ENCODE peak calls at places on chromosomes 16 and 17, in seven cellular contexts. One of them, this sample, is unnamed.

GRCh38 chr17:64147110-64148016 is 17.4 kb upstream of the ERN1 start:
- DNase-seq in H1: no peak
- DNase-seq in K562: peak
- DNase-seq in SK-N-SH: peak
- DNase-seq in HepG2: peak
- DNase-seq in GM12878: no peak
- DNase-seq in HCT116: no peak
- DNase-seq in this sample: no peak

GRCh38 chr16:4288148-4288921 is 15.5 kb upstream of the TFAP4 start:
- DNase-seq in HCT116: no peak
- DNase-seq in K562: peak
- DNase-seq in SK-N-SH: peak
- DNase-seq in H1: no peak
- DNase-seq in GM12878: no peak
- DNase-seq in HepG2: peak
- DNase-seq in this sample: peak

GRCh38 chr17:78583091-78583490 is 5.9 kb upstream of the DNAH17 start:
- DNase-seq in SK-N-SH: peak
- DNase-seq in K562: peak
- DNase-seq in HepG2: no peak
- DNase-seq in GM12878: no peak
- DNase-seq in HCT116: peak
- DNase-seq in H1: no peak
- DNase-seq in this sample: peak

GRCh38 chr17:60745544-60745943 is 67.9 kb downstream of the BCAS3 start:
- DNase-seq in K562: no peak
- DNase-seq in HCT116: no peak
- DNase-seq in GM12878: no peak
- DNase-seq in H1: no peak
- DNase-seq in HepG2: no peak
- DNase-seq in SK-N-SH: no peak
- DNase-seq in this sample: peak

GRCh38 chr17:9050801-9051401 is 29.6 kb downstream of the NTN1 start:
- DNase-seq in H1: peak
- DNase-seq in GM12878: no peak
- DNase-seq in SK-N-SH: no peak
- DNase-seq in HepG2: no peak
- DNase-seq in K562: no peak
- DNase-seq in HCT116: peak
- DNase-seq in this sample: peak

GRCh38 chr17:39538875-39539274 is 68.8 kb downstream of the NEUROD2 start:
- DNase-seq in HCT116: no peak
- DNase-seq in HepG2: no peak
- DNase-seq in K562: no peak
- DNase-seq in H1: no peak
- DNase-seq in SK-N-SH: no peak
- DNase-seq in GM12878: no peak
- DNase-seq in this sample: no peak

GRCh38 chr16:80174416-80174815 is 366.4 kb upstream of the DYNLRB2 start:
- DNase-seq in GM12878: no peak
- DNase-seq in H1: no peak
- DNase-seq in HepG2: peak
- DNase-seq in SK-N-SH: no peak
- DNase-seq in K562: no peak
- DNase-seq in HCT116: no peak
- DNase-seq in this sample: no peak

GRCh38 chr16:56576585-56577299 is 11.9 kb downstream of the MT4 start:
- DNase-seq in K562: peak
- DNase-seq in SK-N-SH: peak
- DNase-seq in HepG2: peak
- DNase-seq in GM12878: peak
- DNase-seq in HCT116: peak
- DNase-seq in H1: peak
- DNase-seq in this sample: peak

GRCh38 chr16:69311533-69312388 is 611 bp downstream of the VPS4A start:
- DNase-seq in K562: peak
- DNase-seq in HCT116: no peak
- DNase-seq in H1: no peak
- DNase-seq in SK-N-SH: peak
- DNase-seq in GM12878: no peak
- DNase-seq in HepG2: peak
- DNase-seq in this sample: peak

GRCh38 chr17:49016775-49017463 is 19.7 kb downstream of the IGF2BP1 start:
- DNase-seq in HepG2: no peak
- DNase-seq in H1: no peak
- DNase-seq in K562: no peak
- DNase-seq in GM12878: no peak
- DNase-seq in SK-N-SH: peak
- DNase-seq in HCT116: peak
- DNase-seq in this sample: no peak

GRCh38 chr16:58030136-58030840 is 4.7 kb downstream of the MMP15 start:
- DNase-seq in SK-N-SH: no peak
- DNase-seq in HepG2: no peak
- DNase-seq in H1: no peak
- DNase-seq in K562: no peak
- DNase-seq in HCT116: no peak
- DNase-seq in GM12878: no peak
- DNase-seq in this sample: no peak

GRCh38 chr17:29619251-29619650 is 3.5 kb downstream of the CORO6 start:
- DNase-seq in HepG2: no peak
- DNase-seq in SK-N-SH: peak
- DNase-seq in HCT116: no peak
- DNase-seq in K562: no peak
- DNase-seq in H1: no peak
- DNase-seq in GM12878: no peak
- DNase-seq in this sample: peak

GRCh38 chr16:10743227-10743609 is 424 bp upstream of the NUBP1 start:
- DNase-seq in K562: no peak
- DNase-seq in GM12878: no peak
- DNase-seq in SK-N-SH: no peak
- DNase-seq in HepG2: no peak
- DNase-seq in HCT116: no peak
- DNase-seq in H1: no peak
- DNase-seq in this sample: no peak

GRCh38 chr16:66746682-66747081 is 4.7 kb downstream of the DYNC1LI2 start:
- DNase-seq in K562: no peak
- DNase-seq in GM12878: peak
- DNase-seq in H1: no peak
- DNase-seq in HCT116: no peak
- DNase-seq in SK-N-SH: no peak
- DNase-seq in HepG2: no peak
- DNase-seq in this sample: no peak

GRCh38 chr16:68378436-68379415 is 67.9 kb downstream of the PRMT7 start:
- DNase-seq in HepG2: no peak
- DNase-seq in GM12878: no peak
- DNase-seq in H1: no peak
- DNase-seq in SK-N-SH: no peak
- DNase-seq in HCT116: no peak
- DNase-seq in K562: no peak
- DNase-seq in this sample: no peak

GRCh38 chr16:51009359-51009758 is 141.7 kb downstream of the SALL1 start:
- DNase-seq in GM12878: no peak
- DNase-seq in HepG2: no peak
- DNase-seq in HCT116: no peak
- DNase-seq in H1: no peak
- DNase-seq in K562: no peak
- DNase-seq in SK-N-SH: no peak
- DNase-seq in this sample: no peak

GRCh38 chr17:82216301-82217119 is 3.9 kb upstream of the CCDC57 start:
- DNase-seq in H1: no peak
- DNase-seq in HepG2: peak
- DNase-seq in HCT116: peak
- DNase-seq in K562: no peak
- DNase-seq in SK-N-SH: peak
- DNase-seq in GM12878: peak
- DNase-seq in this sample: peak

GRCh38 chr17:57902800-57903759 is 52.1 kb downstream of the CUEDC1 start:
- DNase-seq in HCT116: peak
- DNase-seq in H1: no peak
- DNase-seq in SK-N-SH: no peak
- DNase-seq in K562: no peak
- DNase-seq in HepG2: peak
- DNase-seq in GM12878: peak
- DNase-seq in this sample: peak

GRCh38 chr17:36034127-36034526 is 16.4 kb upstream of the CCL23 start:
- DNase-seq in HCT116: no peak
- DNase-seq in HepG2: no peak
- DNase-seq in K562: no peak
- DNase-seq in H1: no peak
- DNase-seq in SK-N-SH: no peak
- DNase-seq in GM12878: peak
- DNase-seq in this sample: no peak

GRCh38 chr16:21628772-21629171 is 23.6 kb downstream of the IGSF6 start:
- DNase-seq in GM12878: no peak
- DNase-seq in H1: no peak
- DNase-seq in HCT116: no peak
- DNase-seq in SK-N-SH: no peak
- DNase-seq in K562: no peak
- DNase-seq in HepG2: no peak
- DNase-seq in this sample: no peak

GRCh38 chr16:21622545-21622944 is 23.2 kb downstream of the METTL9 start:
- DNase-seq in SK-N-SH: no peak
- DNase-seq in K562: no peak
- DNase-seq in GM12878: no peak
- DNase-seq in HepG2: no peak
- DNase-seq in H1: no peak
- DNase-seq in HCT116: no peak
- DNase-seq in this sample: no peak

GRCh38 chr16:21626659-21627277 is 25.6 kb downstream of the IGSF6 start:
- DNase-seq in SK-N-SH: peak
- DNase-seq in K562: no peak
- DNase-seq in H1: no peak
- DNase-seq in HCT116: peak
- DNase-seq in HepG2: peak
- DNase-seq in GM12878: no peak
- DNase-seq in this sample: no peak

GRCh38 chr16:21625026-21625425 is 25.6 kb downstream of the METTL9 start:
- DNase-seq in HepG2: no peak
- DNase-seq in SK-N-SH: no peak
- DNase-seq in H1: no peak
- DNase-seq in K562: no peak
- DNase-seq in HCT116: no peak
- DNase-seq in GM12878: no peak
- DNase-seq in this sample: no peak

DNA sequence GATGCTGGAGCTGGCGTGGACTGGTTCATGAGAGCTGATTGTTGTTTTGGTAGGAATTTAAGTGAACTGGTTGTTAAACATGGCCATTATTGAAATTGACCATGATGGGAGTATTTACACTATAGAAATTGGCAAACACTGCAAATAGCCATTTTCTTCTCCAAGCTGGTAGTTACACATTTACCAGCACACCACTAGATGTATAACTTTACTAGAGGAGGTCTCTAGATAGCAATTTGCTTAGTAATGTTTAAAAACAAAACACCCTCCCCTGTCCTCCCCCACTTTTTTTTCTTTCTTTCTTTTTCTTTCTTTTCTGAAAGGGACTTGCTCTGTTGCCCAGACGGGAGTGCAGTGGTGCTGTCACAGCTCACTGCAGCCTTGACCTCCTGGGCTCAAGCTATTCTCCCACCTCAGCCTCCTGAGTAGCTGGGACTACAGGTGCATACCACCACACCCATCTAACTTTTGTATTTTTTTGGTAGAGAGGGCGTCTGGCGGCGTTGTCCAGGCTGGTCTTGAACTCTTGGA is 24.1 kb downstream of the IGSF6 start:
- DNase-seq in GM12878: no peak
- DNase-seq in HepG2: peak
- DNase-seq in H1: no peak
- DNase-seq in HCT116: no peak
- DNase-seq in K562: no peak
- DNase-seq in SK-N-SH: no peak
- DNase-seq in this sample: no peak
- TF ChIP-seq JUND in GM12878: no peak
- TF ChIP-seq JUND in HepG2: no peak
- TF ChIP-seq JUND in H1: no peak
- TF ChIP-seq JUND in HCT116: no peak
- TF ChIP-seq JUND in K562: no peak
- TF ChIP-seq JUND in SK-N-SH: no peak
- TF ChIP-seq JUND in this sample: no peak

GRCh38 chr16:24852281-24852721 is 6.5 kb downstream of the SLC5A11 start:
- DNase-seq in GM12878: no peak
- DNase-seq in HCT116: no peak
- DNase-seq in H1: no peak
- DNase-seq in HepG2: no peak
- DNase-seq in SK-N-SH: no peak
- DNase-seq in K562: no peak
- DNase-seq in this sample: no peak
- TF ChIP-seq JUND in GM12878: no peak
- TF ChIP-seq JUND in HCT116: no peak
- TF ChIP-seq JUND in H1: no peak
- TF ChIP-seq JUND in HepG2: no peak
- TF ChIP-seq JUND in SK-N-SH: no peak
- TF ChIP-seq JUND in K562: no peak
- TF ChIP-seq JUND in this sample: no peak

GRCh38 chr17:37506678-37507077 is 17.0 kb downstream of the DUSP14 start:
- DNase-seq in K562: peak
- DNase-seq in HCT116: peak
- DNase-seq in GM12878: no peak
- DNase-seq in SK-N-SH: peak
- DNase-seq in H1: peak
- DNase-seq in HepG2: peak
- DNase-seq in this sample: peak
- TF ChIP-seq JUND in K562: no peak
- TF ChIP-seq JUND in HCT116: no peak
- TF ChIP-seq JUND in GM12878: no peak
- TF ChIP-seq JUND in SK-N-SH: no peak
- TF ChIP-seq JUND in H1: no peak
- TF ChIP-seq JUND in HepG2: no peak
- TF ChIP-seq JUND in this sample: no peak

GRCh38 chr17:1055751-1056645 is 59.1 kb downstream of the TIMM22 start:
- DNase-seq in K562: peak
- DNase-seq in GM12878: no peak
- DNase-seq in SK-N-SH: peak
- DNase-seq in HepG2: peak
- DNase-seq in HCT116: no peak
- DNase-seq in H1: no peak
- DNase-seq in this sample: peak

GRCh38 chr17:1056761-1057160 is 59.8 kb downstream of the TIMM22 start:
- DNase-seq in HepG2: no peak
- DNase-seq in GM12878: no peak
- DNase-seq in H1: no peak
- DNase-seq in K562: no peak
- DNase-seq in SK-N-SH: no peak
- DNase-seq in HCT116: no peak
- DNase-seq in this sample: no peak

GRCh38 chr17:1053661-1054360 is 56.9 kb downstream of the TIMM22 start:
- DNase-seq in HepG2: no peak
- DNase-seq in K562: no peak
- DNase-seq in HCT116: no peak
- DNase-seq in GM12878: no peak
- DNase-seq in H1: no peak
- DNase-seq in SK-N-SH: no peak
- DNase-seq in this sample: no peak

GRCh38 chr17:1055231-1055630 is 58.3 kb downstream of the TIMM22 start:
- DNase-seq in HepG2: no peak
- DNase-seq in K562: no peak
- DNase-seq in H1: no peak
- DNase-seq in HCT116: no peak
- DNase-seq in SK-N-SH: no peak
- DNase-seq in GM12878: no peak
- DNase-seq in this sample: no peak

GRCh38 chr17:1054656-1055055 is 57.7 kb downstream of the TIMM22 start:
- DNase-seq in GM12878: no peak
- DNase-seq in HCT116: no peak
- DNase-seq in SK-N-SH: no peak
- DNase-seq in HepG2: no peak
- DNase-seq in K562: no peak
- DNase-seq in H1: no peak
- DNase-seq in this sample: no peak
- TF ChIP-seq JUND in GM12878: no peak
- TF ChIP-seq JUND in HCT116: no peak
- TF ChIP-seq JUND in SK-N-SH: no peak
- TF ChIP-seq JUND in HepG2: no peak
- TF ChIP-seq JUND in K562: no peak
- TF ChIP-seq JUND in H1: no peak
- TF ChIP-seq JUND in this sample: no peak

This sample was measured in T47D.